ENCODE peak calls at places on chromosomes 6 and 20, in six cellular contexts. One of them, this sample, is unnamed.

GRCh38 chr6:13272131-13273046 is 55.9 kb downstream of the TBC1D7 start:
- DNase-seq in IMR-90: no peak
- DNase-seq in H9: no peak
- DNase-seq in neuronal stem cell: no peak
- DNase-seq in H1: no peak
- DNase-seq in trophoblast cell: peak; percentile 73
- DNase-seq in this sample: no peak

GRCh38 chr20:62143118-62143975 is at the start of the genes PSMA7 and SS18L1:
- DNase-seq in IMR-90: peak; percentile 80
- DNase-seq in H9: peak; percentile 72
- DNase-seq in neuronal stem cell: peak; percentile 83
- DNase-seq in H1: no peak
- DNase-seq in trophoblast cell: peak; percentile 85
- DNase-seq in this sample: peak; percentile 85

GRCh38 chr6:84926756-84927155 is 162.4 kb upstream of the TBX18 start:
- DNase-seq in IMR-90: no peak
- DNase-seq in H9: no peak
- DNase-seq in neuronal stem cell: no peak
- DNase-seq in H1: no peak
- DNase-seq in trophoblast cell: no peak
- DNase-seq in this sample: no peak

GRCh38 chr20:64035933-64036345 is at the start of gene C20orf204:
- DNase-seq in IMR-90: no peak
- DNase-seq in H9: peak; percentile 51
- DNase-seq in neuronal stem cell: no peak
- DNase-seq in H1: no peak
- DNase-seq in trophoblast cell: no peak
- DNase-seq in this sample: no peak

GRCh38 chr6:37033819-37034790 is 28.6 kb downstream of the FGD2 start:
- DNase-seq in IMR-90: no peak
- DNase-seq in H9: no peak
- DNase-seq in neuronal stem cell: no peak
- DNase-seq in H1: no peak
- DNase-seq in trophoblast cell: no peak
- DNase-seq in this sample: no peak

GRCh38 chr20:47297746-47298145 is 58.8 kb downstream of the ZMYND8 start:
- DNase-seq in IMR-90: no peak
- DNase-seq in H9: no peak
- DNase-seq in neuronal stem cell: no peak
- DNase-seq in H1: no peak
- DNase-seq in trophoblast cell: no peak
- DNase-seq in this sample: no peak

GRCh38 chr6:113060664-113061063 is 713.5 kb downstream of the RFPL4B start:
- DNase-seq in IMR-90: no peak
- DNase-seq in H9: no peak
- DNase-seq in neuronal stem cell: no peak
- DNase-seq in H1: no peak
- DNase-seq in trophoblast cell: no peak
- DNase-seq in this sample: no peak

GRCh38 chr6:143536461-143536865 is 24.9 kb upstream of the FUCA2 start:
- DNase-seq in IMR-90: peak; percentile 33
- DNase-seq in H9: peak; percentile 55
- DNase-seq in neuronal stem cell: peak; percentile 33
- DNase-seq in H1: no peak
- DNase-seq in trophoblast cell: peak; percentile 33
- DNase-seq in this sample: peak; percentile 35

GRCh38 chr6:130453230-130453629 is 87.4 kb downstream of the TMEM200A start:
- DNase-seq in IMR-90: peak; percentile 80
- DNase-seq in H9: no peak
- DNase-seq in neuronal stem cell: no peak
- DNase-seq in H1: no peak
- DNase-seq in trophoblast cell: peak; percentile 79
- DNase-seq in this sample: peak; percentile 40

GRCh38 chr20:11255860-11256259 is 582.1 kb upstream of the JAG1 start:
- DNase-seq in IMR-90: no peak
- DNase-seq in H9: no peak
- DNase-seq in neuronal stem cell: no peak
- DNase-seq in H1: no peak
- DNase-seq in trophoblast cell: no peak
- DNase-seq in this sample: no peak

GRCh38 chr6:53796791-53797190 is 2.0 kb downstream of the LRRC1 start:
- DNase-seq in IMR-90: no peak
- DNase-seq in H9: no peak
- DNase-seq in neuronal stem cell: no peak
- DNase-seq in H1: no peak
- DNase-seq in trophoblast cell: peak; percentile 21
- DNase-seq in this sample: peak; percentile 9

GRCh38 chr6:144675231-144675861 is 390.2 kb downstream of the UTRN start:
- DNase-seq in IMR-90: peak; percentile 52
- DNase-seq in H9: no peak
- DNase-seq in neuronal stem cell: no peak
- DNase-seq in H1: no peak
- DNase-seq in trophoblast cell: no peak
- DNase-seq in this sample: peak; percentile 69

GRCh38 chr6:98924647-98925046 is 23.1 kb downstream of the FBXL4 start:
- DNase-seq in IMR-90: no peak
- DNase-seq in H9: no peak
- DNase-seq in neuronal stem cell: no peak
- DNase-seq in H1: no peak
- DNase-seq in trophoblast cell: no peak
- DNase-seq in this sample: no peak

GRCh38 chr6:41200296-41200900 is 551 bp downstream of the TREML2 start:
- DNase-seq in IMR-90: no peak
- DNase-seq in H9: no peak
- DNase-seq in neuronal stem cell: no peak
- DNase-seq in H1: no peak
- DNase-seq in trophoblast cell: no peak
- DNase-seq in this sample: peak; percentile 24

GRCh38 chr6:90068264-90068663 is 174.0 kb downstream of the GJA10 start:
- DNase-seq in IMR-90: peak; percentile 78
- DNase-seq in H9: no peak
- DNase-seq in neuronal stem cell: no peak
- DNase-seq in H1: no peak
- DNase-seq in trophoblast cell: peak; percentile 20
- DNase-seq in this sample: peak; percentile 68

GRCh38 chr6:167811040-167811439 is 15.7 kb upstream of the AFDN start:
- DNase-seq in IMR-90: no peak
- DNase-seq in H9: no peak
- DNase-seq in neuronal stem cell: no peak
- DNase-seq in H1: no peak
- DNase-seq in trophoblast cell: peak; percentile 81
- DNase-seq in this sample: no peak

GRCh38 chr6:143782517-143782916 is 60.6 kb upstream of the LTV1 start:
- DNase-seq in IMR-90: no peak
- DNase-seq in H9: no peak
- DNase-seq in neuronal stem cell: no peak
- DNase-seq in H1: no peak
- DNase-seq in trophoblast cell: no peak
- DNase-seq in this sample: no peak

GRCh38 chr6:42230320-42231034 is 12.8 kb upstream of the MRPS10 start:
- DNase-seq in IMR-90: peak; percentile 33
- DNase-seq in H9: no peak
- DNase-seq in neuronal stem cell: no peak
- DNase-seq in H1: no peak
- DNase-seq in trophoblast cell: peak; percentile 34
- DNase-seq in this sample: no peak

GRCh38 chr6:90450268-90450953 is 136.5 kb downstream of the MAP3K7 start:
- DNase-seq in IMR-90: no peak
- DNase-seq in H9: no peak
- DNase-seq in neuronal stem cell: no peak
- DNase-seq in H1: no peak
- DNase-seq in trophoblast cell: no peak
- DNase-seq in this sample: no peak

GRCh38 chr6:81769834-81770233 is 17.4 kb upstream of the TENT5A start:
- DNase-seq in IMR-90: peak; percentile 54
- DNase-seq in H9: no peak
- DNase-seq in neuronal stem cell: no peak
- DNase-seq in H1: no peak
- DNase-seq in trophoblast cell: no peak
- DNase-seq in this sample: no peak

GRCh38 chr6:29953001-29953436 is 10.7 kb downstream of the HLA-A start:
- DNase-seq in IMR-90: peak; percentile 21
- DNase-seq in H9: no peak
- DNase-seq in neuronal stem cell: no peak
- DNase-seq in H1: no peak
- DNase-seq in trophoblast cell: peak; percentile 86
- DNase-seq in this sample: peak; percentile 83

GRCh38 chr6:33692760-33693158 is 18.7 kb downstream of the UQCC2 start:
- DNase-seq in IMR-90: peak; percentile 7
- DNase-seq in H9: no peak
- DNase-seq in neuronal stem cell: no peak
- DNase-seq in H1: no peak
- DNase-seq in trophoblast cell: no peak
- DNase-seq in this sample: peak; percentile 64

GRCh38 chr6:21507811-21508210 is 85.7 kb upstream of the SOX4 start:
- DNase-seq in IMR-90: peak; percentile 7
- DNase-seq in H9: no peak
- DNase-seq in neuronal stem cell: no peak
- DNase-seq in H1: no peak
- DNase-seq in trophoblast cell: no peak
- DNase-seq in this sample: no peak
- H2AFZ ChIP-seq in IMR-90: no peak overlapping the region
- H2AFZ ChIP-seq in H9: no peak overlapping the region
- H2AFZ ChIP-seq in neuronal stem cell: no peak overlapping the region
- H2AFZ ChIP-seq in H1: no peak overlapping the region
- H2AFZ ChIP-seq in trophoblast cell: no peak overlapping the region
- H2AFZ ChIP-seq in this sample: no peak overlapping the region

GRCh38 chr6:39210437-39210836 is 18.8 kb downstream of the KCNK5 start:
- DNase-seq in IMR-90: no peak
- DNase-seq in H9: no peak
- DNase-seq in neuronal stem cell: no peak
- DNase-seq in H1: no peak
- DNase-seq in trophoblast cell: no peak
- DNase-seq in this sample: no peak
- H3K18ac ChIP-seq in IMR-90: no peak overlapping the region
- H3K18ac ChIP-seq in H9: no peak overlapping the region
- H3K18ac ChIP-seq in neuronal stem cell: no peak overlapping the region
- H3K18ac ChIP-seq in H1: peak overlapping the region; percentile 83
- H3K18ac ChIP-seq in trophoblast cell: no peak overlapping the region
- H3K18ac ChIP-seq in this sample: no peak overlapping the region

DNA sequence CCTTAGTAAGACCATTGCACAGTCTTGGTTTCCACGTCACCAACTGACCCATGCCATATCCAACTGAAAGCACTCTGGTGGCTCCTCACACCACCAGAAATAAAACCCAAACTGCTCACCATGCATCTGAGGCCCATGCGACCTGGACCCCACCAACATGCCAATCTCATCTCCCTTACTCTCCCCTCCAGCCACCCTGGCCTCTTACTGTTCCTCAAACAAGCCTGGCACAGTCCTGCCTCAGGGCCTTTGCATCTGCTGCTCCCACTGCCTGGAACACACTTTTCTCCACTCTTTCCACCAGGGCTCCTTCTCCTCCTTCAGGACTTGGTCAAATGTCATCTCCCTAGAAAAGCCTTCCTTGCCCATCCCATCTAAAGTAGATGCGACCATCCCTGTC is 8.7 kb downstream of the PREX1 start:
- DNase-seq in IMR-90: no peak
- DNase-seq in H9: no peak
- DNase-seq in neuronal stem cell: no peak
- DNase-seq in H1: no peak
- DNase-seq in trophoblast cell: no peak
- DNase-seq in this sample: no peak
- H3K79me1 ChIP-seq in IMR-90: no peaks in the 10 kb centered on the region
- H3K79me1 ChIP-seq in H9: no peaks in the 10 kb centered on the region
- H3K79me1 ChIP-seq in neuronal stem cell: peaks cover 4% of the 10 kb centered on the region
- H3K79me1 ChIP-seq in H1: no peaks in the 10 kb centered on the region
- H3K79me1 ChIP-seq in trophoblast cell: no peaks in the 10 kb centered on the region
- H3K79me1 ChIP-seq in this sample: peaks cover 36% of the 10 kb centered on the region

DNA sequence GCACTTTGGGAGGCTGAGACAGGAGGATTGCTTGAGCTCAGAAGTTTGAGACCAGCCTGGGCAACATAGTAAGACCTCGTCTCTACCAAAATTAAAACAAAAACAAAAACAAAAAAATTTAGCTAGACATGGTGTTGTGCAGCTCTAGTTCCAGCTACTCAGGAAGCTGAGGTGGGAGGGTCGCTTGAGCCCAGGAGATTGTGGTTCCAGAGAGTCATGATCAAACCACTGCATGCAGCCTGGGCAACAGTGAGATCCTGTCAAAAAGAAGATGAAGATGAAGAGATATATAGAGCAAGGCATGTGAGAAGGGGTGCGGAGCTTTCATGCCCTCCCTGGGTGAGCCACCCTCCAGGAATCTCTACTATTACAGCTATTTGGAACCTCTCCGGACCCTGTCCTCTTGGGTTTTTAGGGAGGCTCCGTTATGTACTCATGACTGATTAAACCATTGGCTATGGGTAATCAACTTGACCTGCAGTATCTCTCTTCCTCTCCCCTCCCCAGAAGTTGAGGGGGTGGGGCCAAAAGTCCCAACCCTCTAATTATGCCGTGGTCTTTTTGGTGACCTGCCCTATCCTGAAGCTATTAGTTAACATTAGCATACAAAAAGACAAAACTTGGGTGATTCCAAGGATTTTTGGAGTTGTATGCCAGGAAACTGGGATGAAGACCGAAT is 9.0 kb downstream of the POLH start:
- DNase-seq in IMR-90: peak; percentile 7
- DNase-seq in H9: no peak
- DNase-seq in neuronal stem cell: no peak
- DNase-seq in H1: no peak
- DNase-seq in trophoblast cell: peak; percentile 7
- DNase-seq in this sample: no peak
- H2AFZ ChIP-seq in IMR-90: no peak overlapping the region
- H2AFZ ChIP-seq in H9: no peak overlapping the region
- H2AFZ ChIP-seq in neuronal stem cell: no peak overlapping the region
- H2AFZ ChIP-seq in H1: no peak overlapping the region
- H2AFZ ChIP-seq in trophoblast cell: no peak overlapping the region
- H2AFZ ChIP-seq in this sample: no peak overlapping the region

GRCh38 chr6:39124114-39124513 is 9.1 kb upstream of the SAYSD1 start:
- DNase-seq in IMR-90: no peak
- DNase-seq in H9: no peak
- DNase-seq in neuronal stem cell: no peak
- DNase-seq in H1: no peak
- DNase-seq in trophoblast cell: no peak
- DNase-seq in this sample: no peak

GRCh38 chr6:39114707-39115599 is at the start of gene SAYSD1:
- DNase-seq in IMR-90: peak; percentile 88
- DNase-seq in H9: peak; percentile 95
- DNase-seq in neuronal stem cell: peak; percentile 92
- DNase-seq in H1: peak; percentile 73
- DNase-seq in trophoblast cell: peak; percentile 99
- DNase-seq in this sample: peak; percentile 90

GRCh38 chr6:39114395-39114706 is 635 bp downstream of the SAYSD1 start:
- DNase-seq in IMR-90: no peak
- DNase-seq in H9: no peak
- DNase-seq in neuronal stem cell: no peak
- DNase-seq in H1: no peak
- DNase-seq in trophoblast cell: no peak
- DNase-seq in this sample: no peak

GRCh38 chr6:39113788-39114187 is 1.2 kb downstream of the SAYSD1 start:
- DNase-seq in IMR-90: no peak
- DNase-seq in H9: no peak
- DNase-seq in neuronal stem cell: no peak
- DNase-seq in H1: no peak
- DNase-seq in trophoblast cell: no peak
- DNase-seq in this sample: peak; percentile 2

GRCh38 chr6:39118921-39119320 is 3.9 kb upstream of the SAYSD1 start:
- DNase-seq in IMR-90: no peak
- DNase-seq in H9: no peak
- DNase-seq in neuronal stem cell: no peak
- DNase-seq in H1: no peak
- DNase-seq in trophoblast cell: peak; percentile 95
- DNase-seq in this sample: no peak
- H3K18ac ChIP-seq in IMR-90: no peak overlapping the region
- H3K18ac ChIP-seq in H9: no peak overlapping the region
- H3K18ac ChIP-seq in neuronal stem cell: no peak overlapping the region
- H3K18ac ChIP-seq in H1: no peak overlapping the region
- H3K18ac ChIP-seq in trophoblast cell: no peak overlapping the region
- H3K18ac ChIP-seq in this sample: no peak overlapping the region

GRCh38 chr20:38424404-38424803 is 10.7 kb downstream of the SNHG17 start:
- DNase-seq in IMR-90: no peak
- DNase-seq in H9: no peak
- DNase-seq in neuronal stem cell: no peak
- DNase-seq in H1: no peak
- DNase-seq in trophoblast cell: no peak
- DNase-seq in this sample: no peak
- H3K79me1 ChIP-seq in IMR-90: peaks cover 93% of the 10 kb centered on the region
- H3K79me1 ChIP-seq in H9: peaks cover 6% of the 10 kb centered on the region
- H3K79me1 ChIP-seq in neuronal stem cell: peaks cover 14% of the 10 kb centered on the region
- H3K79me1 ChIP-seq in H1: peaks cover 22% of the 10 kb centered on the region
- H3K79me1 ChIP-seq in trophoblast cell: no peaks in the 10 kb centered on the region
- H3K79me1 ChIP-seq in this sample: peaks cover 27% of the 10 kb centered on the region

This sample was measured in mesenchymal stem cell.